ENCODE peak calls at places on chromosomes 5 and 9, in seven cellular contexts. L is astrocyte of the spinal cord; N is A172; M is AG08396; I is naive thymus-derived CD8-positive, alpha-beta T cell; X is Caki2; S is T-helper 2 cell. B is an unnamed sample.
A peak's percentile ranks its signal among the peaks of the same experiment; 100 is the strongest.

GRCh38 chr5:2249442-2249841 is 366.7 kb upstream of the IRX4 start:
- DNase-seq in L (no peak), N (no peak), M (no peak), I (no peak), X (no peak), S (no peak), B (no peak)

GRCh38 chr5:177312649-177313181 is 1.0 kb upstream of the MXD3 start:
- DNase-seq in L (peak; percentile 20), N (peak; percentile 75), M (no peak), I (no peak), X (peak; percentile 83), S (no peak), B (peak; percentile 37)

GRCh38 chr9:133342570-133342969 is 5.4 kb downstream of the MED22 start:
- DNase-seq in L (no peak), N (no peak), M (no peak), I (no peak), X (no peak), S (no peak), B (no peak)

GRCh38 chr5:73445708-73446630 is 2.6 kb downstream of the FOXD1 start:
- DNase-seq in L (peak; percentile 44), N (no peak), M (no peak), I (no peak), X (no peak), S (no peak), B (no peak)

GRCh38 chr5:149730620-149731331 is 666 bp downstream of the PPARGC1B start:
- DNase-seq in L (peak; percentile 22), N (peak; percentile 35), M (peak; percentile 56), I (peak; percentile 62), X (peak; percentile 49), S (peak; percentile 30), B (no peak)

GRCh38 chr5:68922172-68922987 is 171.4 kb upstream of the SLC30A5 start:
- DNase-seq in L (no peak), N (no peak), M (no peak), I (no peak), X (no peak), S (no peak), B (no peak)

GRCh38 chr5:74075900-74076484 is 450.0 kb downstream of the ARHGEF28 start:
- DNase-seq in L (peak; percentile 29), N (no peak), M (no peak), I (no peak), X (no peak), S (no peak), B (no peak)

GRCh38 chr5:93164690-93165089 is 416.3 kb downstream of the NR2F1-AS1 start:
- DNase-seq in L (peak; percentile 83), N (peak; percentile 86), M (peak; percentile 56), I (no peak), X (no peak), S (no peak), B (peak; percentile 78)

GRCh38 chr9:126501383-126502331 is 112.1 kb upstream of the LMX1B start:
- DNase-seq in L (no peak), N (peak; percentile 61), M (no peak), I (no peak), X (no peak), S (no peak), B (no peak)

GRCh38 chr5:96022971-96023370 is 61.3 kb upstream of the ELL2 start:
- DNase-seq in L (no peak), N (no peak), M (no peak), I (no peak), X (no peak), S (no peak), B (no peak)

GRCh38 chr5:91499943-91500531 is 116.9 kb upstream of the ARRDC3 start:
- DNase-seq in L (peak; percentile 63), N (peak; percentile 54), M (peak; percentile 25), I (no peak), X (peak; percentile 24), S (no peak), B (peak; percentile 43)

GRCh38 chr5:57488308-57488955 is 5.8 kb upstream of the ACTBL2 start:
- DNase-seq in L (peak; percentile 80), N (peak; percentile 78), M (peak; percentile 45), I (no peak), X (peak; percentile 18), S (no peak), B (peak; percentile 50)

GRCh38 chr5:59766394-59766793 is 127.1 kb downstream of the PDE4D start:
- DNase-seq in L (no peak), N (no peak), M (no peak), I (no peak), X (peak; percentile 64), S (no peak), B (no peak)

GRCh38 chr5:110104048-110104725 is 414.5 kb downstream of the MAN2A1 start:
- DNase-seq in L (no peak), N (no peak), M (no peak), I (no peak), X (no peak), S (no peak), B (no peak)

GRCh38 chr5:1176473-1177391 is 24.7 kb upstream of the SLC6A19 start:
- DNase-seq in L (no peak), N (no peak), M (no peak), I (no peak), X (no peak), S (no peak), B (no peak)

B was measured in HFFc6.